ENCODE peak calls at places on chromosome 16, in ten cellular contexts. G, C, P, A, X, B, E, Y, M and S are unnamed samples. For H3K9me3, the result is how much of the 10 kb centered on the place peaks cover.

GRCh38 chr16:50015631-50016030 is 9.4 kb upstream of the CNEP1R1 start:
- DNase-seq in G (no peak), C (no peak), P (no peak), A (no peak), X (no peak), B (no peak), E (no peak), Y (no peak), M (no peak), S (no peak)

GRCh38 chr16:30844671-30845449 is 49.0 kb downstream of the BCL7C start:
- DNase-seq in G (peak), C (peak), P (peak), A (peak), X (peak), B (peak), E (peak), Y (peak), M (no peak), S (no peak)

GRCh38 chr16:4613636-4614570 is 785 bp downstream of the UBALD1 start:
- DNase-seq in G (peak), C (no peak), P (no peak), A (peak), X (peak), B (no peak), E (no peak), Y (no peak), M (no peak), S (no peak)

GRCh38 chr16:60452646-60453045 is 1583.6 kb downstream of the CDH8 start:
- DNase-seq in G (no peak), C (no peak), P (no peak), A (no peak), X (no peak), B (no peak), E (no peak), Y (no peak), M (no peak), S (no peak)

GRCh38 chr16:70158261-70158939 is 15.2 kb upstream of the CLEC18C start:
- DNase-seq in G (peak), C (peak), P (no peak), A (no peak), X (peak), B (no peak), E (no peak), Y (no peak), M (no peak), S (no peak)

GRCh38 chr16:49458221-49458620 is 84.6 kb downstream of the C16orf78 start:
- DNase-seq in G (no peak), C (no peak), P (no peak), A (no peak), X (no peak), B (no peak), E (no peak), Y (peak), M (peak), S (peak)

GRCh38 chr16:87742781-87743490 is 22.9 kb downstream of the KLHDC4 start:
- DNase-seq in G (no peak), C (no peak), P (no peak), A (no peak), X (no peak), B (no peak), E (no peak), Y (no peak), M (no peak), S (no peak)

GRCh38 chr16:49354101-49354500 is 19.5 kb upstream of the C16orf78 start:
- DNase-seq in G (no peak), C (no peak), P (no peak), A (no peak), X (no peak), B (no peak), E (no peak), Y (no peak), M (no peak), S (no peak)

GRCh38 chr16:3305109-3306068 is at the start of the genes TIGD7 and ZNF75A:
- DNase-seq in G (peak), C (peak), P (peak), A (peak), X (peak), B (peak), E (peak), Y (peak), M (no peak), S (peak)

GRCh38 chr16:21656795-21657768 is 4.7 kb upstream of the IGSF6 start:
- DNase-seq in G (peak), C (no peak), P (peak), A (no peak), X (peak), B (no peak), E (no peak), Y (no peak), M (no peak), S (no peak)

GRCh38 chr16:85529489-85530369 is 83.4 kb upstream of the GSE1 start:
- DNase-seq in G (no peak), C (no peak), P (no peak), A (no peak), X (no peak), B (no peak), E (no peak), Y (no peak), M (no peak), S (no peak)

GRCh38 chr16:15942901-15943690 is 6.3 kb upstream of the ABCC1 start:
- DNase-seq in G (no peak), C (no peak), P (no peak), A (no peak), X (no peak), B (no peak), E (no peak), Y (no peak), M (no peak), S (no peak)

GRCh38 chr16:85401370-85401916 is 211.7 kb upstream of the GSE1 start:
- DNase-seq in G (no peak), C (no peak), P (no peak), A (no peak), X (no peak), B (no peak), E (no peak), Y (no peak), M (no peak), S (peak)

GRCh38 chr16:53099318-53100130 is 44.7 kb downstream of the CHD9 start:
- DNase-seq in G (peak), C (peak), P (peak), A (peak), X (peak), B (peak), E (peak), Y (peak), M (no peak), S (peak)
- TF ChIP-seq POLR2AphosphoS5 in G (no peak), C (peak), P (peak), A (peak), X (no peak), B (peak), E (peak), Y (peak), M (peak), S (no peak)

GRCh38 chr16:79947771-79948170 is 347.2 kb upstream of the MAF start:
- DNase-seq in G (no peak), C (no peak), P (no peak), A (no peak), X (no peak), B (no peak), E (no peak), Y (no peak), M (no peak), S (no peak)
- H3K9me3 ChIP-seq in G (under half), C (under half), P (under half), A (under half), X (under half), B (under half), E (under half), Y (under half), M (under half), S (under half)

GRCh38 chr16:11612110-11612981 is 25.6 kb upstream of the LITAF start:
- DNase-seq in G (peak), C (no peak), P (peak), A (peak), X (no peak), B (peak), E (peak), Y (peak), M (no peak), S (no peak)
- TF ChIP-seq POLR2A in G (no peak), C (peak), P (no peak), A (peak), X (no peak), B (no peak), E (no peak), Y (no peak), M (no peak), S (no peak)

GRCh38 chr16:66516808-66517585 is 32.9 kb downstream of the TK2 start:
- DNase-seq in G (peak), C (peak), P (peak), A (peak), X (peak), B (peak), E (peak), Y (peak), M (no peak), S (peak)
- TF ChIP-seq POLR2AphosphoS5 in G (peak), C (peak), P (peak), A (peak), X (peak), B (peak), E (peak), Y (peak), M (peak), S (peak)

GRCh38 chr16:10343124-10343760 is 42.6 kb upstream of the ATF7IP2 start:
- DNase-seq in G (no peak), C (no peak), P (peak), A (no peak), X (no peak), B (no peak), E (no peak), Y (no peak), M (no peak), S (no peak)
- H3K9me3 ChIP-seq in G (half or more), C (under half), P (under half), A (under half), X (under half), B (under half), E (under half), Y (under half), M (under half), S (under half)